ENCODE peak calls at places on chromosome 6, in five cellular contexts. V is RWPE2, K is endothelial cell of umbilical vein, X is ascending aorta, L is mucosa of descending colon. P is an unnamed sample. For H3K4me1, the result is how much of the 10 kb centered on the place peaks cover.

GRCh38 chr6:63441266-63441956 is 121.6 kb upstream of the LGSN start:
- DNase-seq in V (no peak), K (no peak), X (no peak), L (no peak), P (no peak)

GRCh38 chr6:92915466-92915865 is 503.9 kb downstream of the EPHA7 start:
- DNase-seq in V (no peak), K (no peak), X (no peak), L (no peak), P (no peak)

GRCh38 chr6:5199203-5200101 is 61.3 kb downstream of the LYRM4 start:
- DNase-seq in V (no peak), K (no peak), X (no peak), L (no peak), P (no peak)

GRCh38 chr6:3956054-3956453 is 106.9 kb downstream of the FAM50B start:
- DNase-seq in V (no peak), K (no peak), X (no peak), L (no peak), P (no peak)

GRCh38 chr6:40700006-40700405 is 112.8 kb upstream of the LRFN2 start:
- DNase-seq in V (no peak), K (no peak), X (no peak), L (no peak), P (no peak)

GRCh38 chr6:3229566-3230274 is 2.3 kb upstream of the TUBB2B start:
- DNase-seq in V (no peak), K (no peak), X (peak), L (no peak), P (no peak)

GRCh38 chr6:168302534-168302933 is 17.0 kb downstream of the DACT2 start:
- DNase-seq in V (no peak), K (no peak), X (peak), L (peak), P (no peak)

GRCh38 chr6:20409427-20409971 is 7.8 kb downstream of the E2F3 start:
- DNase-seq in V (no peak), K (peak), X (no peak), L (no peak), P (no peak)

GRCh38 chr6:154623391-154623790 is 109.8 kb upstream of the SCAF8 start:
- DNase-seq in V (no peak), K (no peak), X (no peak), L (no peak), P (no peak)

GRCh38 chr6:4313044-4313686 is 177.8 kb upstream of the ECI2 start:
- DNase-seq in V (peak), K (peak), X (peak), L (peak), P (no peak)

GRCh38 chr6:20236899-20237600 is 24.8 kb upstream of the MBOAT1 start:
- DNase-seq in V (no peak), K (no peak), X (no peak), L (no peak), P (no peak)

GRCh38 chr6:163369122-163369521 is 45.4 kb upstream of the QKI start:
- DNase-seq in V (no peak), K (no peak), X (no peak), L (no peak), P (no peak)

GRCh38 chr6:101921829-101922450 is 528.4 kb downstream of the GRIK2 start:
- DNase-seq in V (no peak), K (no peak), X (no peak), L (no peak), P (no peak)

GRCh38 chr6:33624856-33625255 is 3.7 kb downstream of the ITPR3 start:
- DNase-seq in V (no peak), K (no peak), X (no peak), L (no peak), P (no peak)

GRCh38 chr6:5764401-5764955 is 242.2 kb downstream of the NRN1 start:
- DNase-seq in V (no peak), K (no peak), X (peak), L (no peak), P (no peak)

GRCh38 chr6:56759521-56759920 is 116.8 kb upstream of the DST start:
- DNase-seq in V (no peak), K (no peak), X (no peak), L (no peak), P (no peak)

GRCh38 chr6:99412065-99412464 is 13.0 kb downstream of the PNISR start:
- DNase-seq in V (no peak), K (no peak), X (no peak), L (no peak), P (no peak)

GRCh38 chr6:75334266-75335040 is 49.9 kb upstream of the TMEM30A start:
- DNase-seq in V (no peak), K (peak), X (no peak), L (no peak), P (no peak)

GRCh38 chr6:157432231-157432630 is 51.2 kb downstream of the ZDHHC14 start:
- DNase-seq in V (no peak), K (no peak), X (no peak), L (no peak), P (no peak)

GRCh38 chr6:108009894-108010293 is 51.9 kb upstream of the SEC63 start:
- DNase-seq in V (no peak), K (no peak), X (no peak), L (no peak), P (no peak)

GRCh38 chr6:105669232-105669631 is 266.4 kb upstream of the PREP start:
- DNase-seq in V (no peak), K (no peak), X (no peak), L (no peak), P (no peak)

GRCh38 chr6:42938987-42939809 is 9.9 kb downstream of the CNPY3 start:
- DNase-seq in V (no peak), K (no peak), X (no peak), L (no peak), P (peak)

GRCh38 chr6:41818271-41819054 is 31.0 kb downstream of the TOMM6 start:
- DNase-seq in V (no peak), K (peak), X (no peak), L (no peak), P (no peak)

GRCh38 chr6:157774153-157775135 is 48.6 kb upstream of the SNX9 start:
- DNase-seq in V (peak), K (no peak), X (no peak), L (no peak), P (no peak)

GRCh38 chr6:167996424-167997199 is 859 bp upstream of the KIF25 start:
- DNase-seq in V (no peak), K (no peak), X (no peak), L (no peak), P (no peak)

GRCh38 chr6:139373154-139373927 is 1.1 kb downstream of the CITED2 start:
- DNase-seq in V (peak), K (peak), X (peak), L (peak), P (peak)

GRCh38 chr6:107275330-107275865 is 160.1 kb upstream of the BEND3 start:
- DNase-seq in V (no peak), K (no peak), X (no peak), L (no peak), P (no peak)

DNA sequence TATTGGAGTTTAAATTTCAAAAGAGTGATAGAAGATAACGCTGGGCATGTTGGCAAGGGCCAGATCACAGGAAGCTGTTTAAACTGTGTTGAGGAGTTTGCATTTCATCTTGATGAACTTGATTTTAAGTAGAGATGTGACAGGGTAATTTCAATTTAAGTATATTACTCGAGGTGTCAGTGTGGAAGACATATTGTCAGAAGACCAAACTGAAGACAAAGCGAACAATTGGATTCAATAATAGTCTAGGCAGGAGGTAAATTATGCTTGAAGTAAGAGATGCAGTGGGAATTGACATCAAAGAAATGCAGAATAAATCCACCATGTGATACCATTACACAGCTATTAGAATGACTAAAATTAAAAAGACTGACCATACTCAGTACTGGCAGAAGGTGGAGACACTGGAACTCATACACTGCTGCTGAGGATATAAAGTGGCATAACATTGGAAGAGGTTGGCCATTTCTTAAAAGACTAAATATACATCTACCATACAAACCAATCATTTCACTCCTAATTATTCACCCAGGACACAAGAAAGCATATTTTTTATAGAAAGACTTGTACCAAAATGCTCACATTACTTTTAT is 240.8 kb downstream of the ARHGAP18 start:
- DNase-seq in V (no peak), K (no peak), X (no peak), L (no peak), P (no peak)
- TF ChIP-seq CTCF in V (peak), K (no peak), X (no peak), L (no peak), P (no peak)

DNA sequence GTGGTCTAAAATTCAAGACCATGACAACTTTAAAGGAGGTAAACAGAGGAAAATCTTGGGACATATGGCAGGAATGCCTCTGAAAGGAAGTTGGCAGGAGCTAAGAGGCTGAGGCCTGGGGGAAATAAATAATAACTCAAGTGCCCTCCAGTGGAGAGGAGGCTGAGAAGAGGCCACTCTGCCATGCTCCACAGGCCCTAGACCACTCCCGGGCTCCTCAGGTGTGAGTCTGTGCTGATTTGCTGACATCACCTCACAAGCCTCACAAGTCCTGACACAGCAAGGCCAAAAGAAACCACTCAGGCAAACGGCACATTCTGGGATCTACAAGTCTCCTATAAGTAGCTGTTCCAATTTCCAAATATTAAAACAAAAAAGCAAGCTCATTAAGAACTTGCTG is 91.0 kb upstream of the RIPOR2 start:
- DNase-seq in V (no peak), K (no peak), X (no peak), L (no peak), P (no peak)
- H3K4me1 ChIP-seq in V (under half), K (under half), X (under half), L (under half), P (under half)

DNA sequence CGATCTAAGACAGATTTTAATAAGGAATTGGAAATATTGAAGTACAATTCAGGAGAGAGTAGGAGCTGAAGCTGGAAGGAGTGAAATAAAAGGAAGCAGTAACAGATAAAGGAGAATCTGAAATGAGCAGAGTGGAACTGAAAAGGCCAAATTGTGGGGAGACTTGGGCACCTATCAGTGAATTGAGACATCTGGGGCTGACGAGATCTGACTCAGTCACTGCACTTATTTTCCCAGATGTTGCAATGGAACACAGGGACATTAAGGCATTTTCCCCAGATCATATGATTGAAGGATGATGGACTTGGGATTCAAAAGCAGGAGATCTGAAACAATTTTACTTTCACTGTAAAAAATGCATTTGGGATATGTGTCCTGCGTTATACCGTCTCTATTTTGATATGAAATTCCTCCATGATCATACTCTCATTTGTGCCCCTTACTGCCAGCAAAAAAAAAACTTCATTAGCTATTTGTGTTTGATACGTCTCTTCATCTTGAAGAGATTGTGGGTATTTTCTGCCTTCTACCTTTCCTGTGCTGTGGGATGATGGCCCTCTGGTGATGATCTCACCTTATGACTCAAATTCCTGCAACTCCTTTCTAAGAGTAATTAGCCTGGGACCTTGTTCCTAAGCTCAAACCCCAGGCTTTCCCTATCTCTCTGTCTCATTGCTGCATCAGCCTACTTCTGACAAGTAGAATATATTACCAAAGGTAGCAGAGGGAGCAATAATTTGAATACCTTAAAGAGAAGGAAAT is 278.5 kb upstream of the MAN1A1 start:
- DNase-seq in V (no peak), K (no peak), X (no peak), L (no peak), P (no peak)
- TF ChIP-seq CTCF in V (peak), K (no peak), X (no peak), L (no peak), P (no peak)

GRCh38 chr6:16511048-16511660 is 250.1 kb downstream of the ATXN1 start:
- DNase-seq in V (no peak), K (peak), X (no peak), L (peak), P (no peak)

GRCh38 chr6:16510245-16510644 is 251.0 kb downstream of the ATXN1 start:
- DNase-seq in V (no peak), K (no peak), X (no peak), L (no peak), P (no peak)

GRCh38 chr6:16511723-16512584 is 249.3 kb downstream of the ATXN1 start:
- DNase-seq in V (no peak), K (peak), X (no peak), L (peak), P (peak)

GRCh38 chr6:16505711-16506362 is 255.4 kb downstream of the ATXN1 start:
- DNase-seq in V (no peak), K (peak), X (no peak), L (no peak), P (no peak)

GRCh38 chr6:16508959-16509358 is 252.3 kb downstream of the ATXN1 start:
- DNase-seq in V (no peak), K (no peak), X (no peak), L (no peak), P (no peak)
- H3K4me1 ChIP-seq in V (under half), K (under half), X (under half), L (under half), P (under half)

GRCh38 chr6:113802779-113803178 is 54.4 kb upstream of the MARCKS start:
- DNase-seq in V (no peak), K (no peak), X (no peak), L (no peak), P (no peak)
- TF ChIP-seq CTCF in V (no peak), K (no peak), X (no peak), L (no peak), P (no peak)